ENCODE peak calls at places on chromosomes 16 and 17, in four cellular contexts. J is ascending aorta, H is germinal center, A is fibroblast of pulmonary artery. V is an unnamed sample.

GRCh38 chr16:81790772-81791171 is 11.7 kb downstream of the PLCG2 start:
- DNase-seq in H (no peak), A (no peak), J (no peak), V (no peak)

GRCh38 chr17:80905586-80906230 is 85.9 kb upstream of the CHMP6 start:
- DNase-seq in A (no peak), H (no peak), J (no peak), V (no peak)

GRCh38 chr17:29133146-29133713 is 47.0 kb downstream of the MYO18A start:
- DNase-seq in H (no peak), A (peak), J (peak), V (no peak)

GRCh38 chr17:20206068-20206467 is 196.9 kb downstream of the SPECC1 start:
- DNase-seq in A (peak), J (no peak), H (no peak), V (no peak)

GRCh38 chr16:61313931-61314330 is 722.3 kb downstream of the CDH8 start:
- DNase-seq in J (no peak), H (no peak), A (no peak), V (peak)

GRCh38 chr17:33055171-33055611 is 63.5 kb downstream of the SPACA3 start:
- DNase-seq in A (no peak), J (no peak), H (no peak), V (no peak)

GRCh38 chr17:43018932-43019331 is 3.3 kb downstream of the VAT1 start:
- DNase-seq in J (no peak), A (peak), H (no peak), V (no peak)

GRCh38 chr17:71407972-71408371 is 712.8 kb upstream of the SOX9 start:
- DNase-seq in A (no peak), H (no peak), J (no peak), V (no peak)

GRCh38 chr17:79113699-79114098 is 39.1 kb downstream of the ENGASE start:
- DNase-seq in A (no peak), H (no peak), J (no peak), V (no peak)

GRCh38 chr17:74497471-74497870 is 31.0 kb downstream of the CD300A start:
- DNase-seq in J (no peak), H (no peak), A (no peak), V (no peak)

GRCh38 chr17:78735832-78736525 is 46.1 kb downstream of the CYTH1 start:
- DNase-seq in A (peak), H (no peak), J (no peak), V (no peak)

GRCh38 chr16:5072334-5073278 is 963 bp downstream of the ALG1 start:
- DNase-seq in H (no peak), J (no peak), A (no peak), V (no peak)

GRCh38 chr16:75535901-75536300 is at the start of gene CHST5:
- DNase-seq in J (no peak), A (no peak), H (no peak), V (no peak)

GRCh38 chr17:78366109-78366848 is 6.4 kb upstream of the SOCS3 start:
- DNase-seq in J (no peak), A (no peak), H (no peak), V (no peak)

GRCh38 chr16:10883004-10883403 is 6.0 kb downstream of the CIITA start:
- DNase-seq in H (no peak), A (no peak), J (no peak), V (no peak)

V was measured in NCI-H524.